ENCODE peak calls at places on chromosome 10, in six cellular contexts. One of them, this sample, is unnamed.

GRCh38 chr10:93346712-93347111 is 135.4 kb downstream of the MYOF start:
- DNase-seq in A549: no peak
- DNase-seq in kidney: no peak
- DNase-seq in foreskin fibroblast: peak
- DNase-seq in CD8-positive, alpha-beta T cell: no peak
- DNase-seq in astrocyte: peak
- DNase-seq in this sample: no peak

GRCh38 chr10:99930731-99931550 is 78.8 kb downstream of the DNMBP start:
- DNase-seq in A549: peak
- DNase-seq in kidney: no peak
- DNase-seq in foreskin fibroblast: no peak
- DNase-seq in CD8-positive, alpha-beta T cell: no peak
- DNase-seq in astrocyte: peak
- DNase-seq in this sample: no peak

GRCh38 chr10:79285315-79286185 is 61.7 kb upstream of the PPIF start:
- DNase-seq in A549: no peak
- DNase-seq in kidney: no peak
- DNase-seq in foreskin fibroblast: no peak
- DNase-seq in CD8-positive, alpha-beta T cell: peak
- DNase-seq in astrocyte: no peak
- DNase-seq in this sample: no peak

GRCh38 chr10:131212763-131213325 is 98.7 kb downstream of the TCERG1L start:
- DNase-seq in A549: no peak
- DNase-seq in kidney: peak
- DNase-seq in foreskin fibroblast: no peak
- DNase-seq in CD8-positive, alpha-beta T cell: no peak
- DNase-seq in astrocyte: no peak
- DNase-seq in this sample: no peak

GRCh38 chr10:125123363-125124113 is 36.8 kb downstream of the CTBP2 start:
- DNase-seq in A549: peak
- DNase-seq in kidney: peak
- DNase-seq in foreskin fibroblast: peak
- DNase-seq in CD8-positive, alpha-beta T cell: no peak
- DNase-seq in astrocyte: peak
- DNase-seq in this sample: peak

GRCh38 chr10:7165500-7166177 is 245.2 kb downstream of the SFMBT2 start:
- DNase-seq in A549: no peak
- DNase-seq in kidney: no peak
- DNase-seq in foreskin fibroblast: no peak
- DNase-seq in CD8-positive, alpha-beta T cell: no peak
- DNase-seq in astrocyte: no peak
- DNase-seq in this sample: no peak

GRCh38 chr10:128274938-128275337 is 148.7 kb upstream of the MKI67 start:
- DNase-seq in A549: no peak
- DNase-seq in kidney: peak
- DNase-seq in foreskin fibroblast: no peak
- DNase-seq in CD8-positive, alpha-beta T cell: no peak
- DNase-seq in astrocyte: no peak
- DNase-seq in this sample: no peak

GRCh38 chr10:132208489-132209050 is 21.8 kb downstream of the DPYSL4 start:
- DNase-seq in A549: no peak
- DNase-seq in kidney: no peak
- DNase-seq in foreskin fibroblast: no peak
- DNase-seq in CD8-positive, alpha-beta T cell: no peak
- DNase-seq in astrocyte: no peak
- DNase-seq in this sample: no peak

GRCh38 chr10:100364735-100365391 is 17.8 kb downstream of the SCD start:
- DNase-seq in A549: peak
- DNase-seq in kidney: peak
- DNase-seq in foreskin fibroblast: peak
- DNase-seq in CD8-positive, alpha-beta T cell: no peak
- DNase-seq in astrocyte: peak
- DNase-seq in this sample: peak

GRCh38 chr10:46539596-46540411 is 16.7 kb downstream of the GPRIN2 start:
- DNase-seq in A549: peak
- DNase-seq in kidney: peak
- DNase-seq in foreskin fibroblast: no peak
- DNase-seq in CD8-positive, alpha-beta T cell: no peak
- DNase-seq in astrocyte: peak
- DNase-seq in this sample: no peak

GRCh38 chr10:422232-422631 is 267.2 kb downstream of the DIP2C start:
- DNase-seq in A549: no peak
- DNase-seq in kidney: no peak
- DNase-seq in foreskin fibroblast: no peak
- DNase-seq in CD8-positive, alpha-beta T cell: no peak
- DNase-seq in astrocyte: no peak
- DNase-seq in this sample: no peak

GRCh38 chr10:99920901-99921300 is 88.8 kb downstream of the DNMBP start:
- DNase-seq in A549: no peak
- DNase-seq in kidney: no peak
- DNase-seq in foreskin fibroblast: peak
- DNase-seq in CD8-positive, alpha-beta T cell: no peak
- DNase-seq in astrocyte: peak
- DNase-seq in this sample: peak

GRCh38 chr10:23543696-23544095 is 104.8 kb downstream of the OTUD1 start:
- DNase-seq in A549: no peak
- DNase-seq in kidney: no peak
- DNase-seq in foreskin fibroblast: no peak
- DNase-seq in CD8-positive, alpha-beta T cell: no peak
- DNase-seq in astrocyte: no peak
- DNase-seq in this sample: no peak

GRCh38 chr10:95440756-95441546 is 120.2 kb downstream of the SORBS1 start:
- DNase-seq in A549: no peak
- DNase-seq in kidney: no peak
- DNase-seq in foreskin fibroblast: no peak
- DNase-seq in CD8-positive, alpha-beta T cell: no peak
- DNase-seq in astrocyte: peak
- DNase-seq in this sample: no peak

GRCh38 chr10:50358411-50358810 is 107.1 kb upstream of the ASAH2 start:
- DNase-seq in A549: no peak
- DNase-seq in kidney: no peak
- DNase-seq in foreskin fibroblast: no peak
- DNase-seq in CD8-positive, alpha-beta T cell: no peak
- DNase-seq in astrocyte: no peak
- DNase-seq in this sample: no peak

GRCh38 chr10:24715246-24715769 is 8.4 kb downstream of the ARHGAP21 start:
- DNase-seq in A549: no peak
- DNase-seq in kidney: no peak
- DNase-seq in foreskin fibroblast: no peak
- DNase-seq in CD8-positive, alpha-beta T cell: no peak
- DNase-seq in astrocyte: no peak
- DNase-seq in this sample: no peak

GRCh38 chr10:43415544-43415943 is 6.6 kb upstream of the HNRNPF start:
- DNase-seq in A549: no peak
- DNase-seq in kidney: no peak
- DNase-seq in foreskin fibroblast: no peak
- DNase-seq in CD8-positive, alpha-beta T cell: no peak
- DNase-seq in astrocyte: no peak
- DNase-seq in this sample: no peak

GRCh38 chr10:516766-517165 is 172.7 kb downstream of the DIP2C start:
- DNase-seq in A549: no peak
- DNase-seq in kidney: peak
- DNase-seq in foreskin fibroblast: no peak
- DNase-seq in CD8-positive, alpha-beta T cell: no peak
- DNase-seq in astrocyte: no peak
- DNase-seq in this sample: no peak

GRCh38 chr10:25952857-25953256 is 18.8 kb downstream of the MYO3A start:
- DNase-seq in A549: no peak
- DNase-seq in kidney: no peak
- DNase-seq in foreskin fibroblast: no peak
- DNase-seq in CD8-positive, alpha-beta T cell: no peak
- DNase-seq in astrocyte: no peak
- DNase-seq in this sample: no peak

GRCh38 chr10:74949843-74950765 is 123.7 kb downstream of the KAT6B start:
- DNase-seq in A549: no peak
- DNase-seq in kidney: no peak
- DNase-seq in foreskin fibroblast: no peak
- DNase-seq in CD8-positive, alpha-beta T cell: no peak
- DNase-seq in astrocyte: no peak
- DNase-seq in this sample: no peak

GRCh38 chr10:91410638-91411367 is 659 bp downstream of the HECTD2 start:
- DNase-seq in A549: no peak
- DNase-seq in kidney: no peak
- DNase-seq in foreskin fibroblast: peak
- DNase-seq in CD8-positive, alpha-beta T cell: no peak
- DNase-seq in astrocyte: peak
- DNase-seq in this sample: no peak

DNA sequence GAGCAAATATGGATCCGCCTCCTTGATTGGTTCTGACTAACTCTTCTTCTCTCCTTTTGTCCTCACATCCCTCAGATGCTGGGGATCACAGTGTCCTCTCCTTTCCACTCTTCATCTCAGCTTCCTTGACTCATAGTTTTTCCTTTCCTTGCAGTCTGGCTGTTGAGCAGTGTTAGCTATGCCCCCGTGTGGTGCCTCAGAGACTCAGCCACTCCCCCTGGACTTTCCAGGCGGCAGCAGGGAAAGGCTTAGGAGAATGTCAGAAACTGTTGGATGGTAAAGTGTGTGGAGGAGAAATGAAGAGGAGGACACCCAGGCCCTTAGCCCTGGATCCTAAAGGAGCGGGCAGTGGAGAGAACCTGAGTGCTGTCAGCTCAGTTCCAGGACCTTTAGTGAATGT is 267.5 kb downstream of the CELF2 start:
- DNase-seq in A549: peak
- DNase-seq in kidney: no peak
- DNase-seq in foreskin fibroblast: peak
- DNase-seq in CD8-positive, alpha-beta T cell: no peak
- DNase-seq in astrocyte: no peak
- DNase-seq in this sample: peak
- TF ChIP-seq CTCF in A549: no peak
- TF ChIP-seq CTCF in kidney: no peak
- TF ChIP-seq CTCF in foreskin fibroblast: no peak
- TF ChIP-seq CTCF in CD8-positive, alpha-beta T cell: no peak
- TF ChIP-seq CTCF in astrocyte: no peak
- TF ChIP-seq CTCF in this sample: no peak

GRCh38 chr10:48701139-48701901 is 16.6 kb downstream of the WDFY4 start:
- DNase-seq in A549: no peak
- DNase-seq in kidney: no peak
- DNase-seq in foreskin fibroblast: no peak
- DNase-seq in CD8-positive, alpha-beta T cell: no peak
- DNase-seq in astrocyte: no peak
- DNase-seq in this sample: no peak
- TF ChIP-seq CTCF in A549: no peak
- TF ChIP-seq CTCF in kidney: no peak
- TF ChIP-seq CTCF in foreskin fibroblast: no peak
- TF ChIP-seq CTCF in CD8-positive, alpha-beta T cell: no peak
- TF ChIP-seq CTCF in astrocyte: no peak
- TF ChIP-seq CTCF in this sample: peak

GRCh38 chr10:60309371-60309770 is 80.3 kb downstream of the ANK3 start:
- DNase-seq in A549: no peak
- DNase-seq in kidney: no peak
- DNase-seq in foreskin fibroblast: no peak
- DNase-seq in CD8-positive, alpha-beta T cell: no peak
- DNase-seq in astrocyte: no peak
- DNase-seq in this sample: no peak
- TF ChIP-seq CTCF in A549: no peak
- TF ChIP-seq CTCF in kidney: no peak
- TF ChIP-seq CTCF in foreskin fibroblast: no peak
- TF ChIP-seq CTCF in CD8-positive, alpha-beta T cell: no peak
- TF ChIP-seq CTCF in astrocyte: no peak
- TF ChIP-seq CTCF in this sample: no peak

GRCh38 chr10:63465293-63466167 is at the start of gene JMJD1C:
- DNase-seq in A549: peak
- DNase-seq in kidney: peak
- DNase-seq in foreskin fibroblast: peak
- DNase-seq in CD8-positive, alpha-beta T cell: peak
- DNase-seq in astrocyte: peak
- DNase-seq in this sample: peak
- TF ChIP-seq CTCF in A549: no peak
- TF ChIP-seq CTCF in kidney: no peak
- TF ChIP-seq CTCF in foreskin fibroblast: no peak
- TF ChIP-seq CTCF in CD8-positive, alpha-beta T cell: no peak
- TF ChIP-seq CTCF in astrocyte: no peak
- TF ChIP-seq CTCF in this sample: peak

GRCh38 chr10:105843786-105844560 is 1202.9 kb downstream of the SORCS3 start:
- DNase-seq in A549: no peak
- DNase-seq in kidney: no peak
- DNase-seq in foreskin fibroblast: no peak
- DNase-seq in CD8-positive, alpha-beta T cell: no peak
- DNase-seq in astrocyte: no peak
- DNase-seq in this sample: no peak
- TF ChIP-seq CTCF in A549: no peak
- TF ChIP-seq CTCF in kidney: no peak
- TF ChIP-seq CTCF in foreskin fibroblast: no peak
- TF ChIP-seq CTCF in CD8-positive, alpha-beta T cell: no peak
- TF ChIP-seq CTCF in astrocyte: no peak
- TF ChIP-seq CTCF in this sample: no peak

GRCh38 chr10:72333111-72334012 is 21.4 kb downstream of the DNAJB12 start:
- DNase-seq in A549: no peak
- DNase-seq in kidney: peak
- DNase-seq in foreskin fibroblast: no peak
- DNase-seq in CD8-positive, alpha-beta T cell: no peak
- DNase-seq in astrocyte: no peak
- DNase-seq in this sample: no peak

GRCh38 chr10:72329290-72330058 is 25.2 kb downstream of the DNAJB12 start:
- DNase-seq in A549: no peak
- DNase-seq in kidney: no peak
- DNase-seq in foreskin fibroblast: no peak
- DNase-seq in CD8-positive, alpha-beta T cell: no peak
- DNase-seq in astrocyte: no peak
- DNase-seq in this sample: no peak

GRCh38 chr10:72332423-72333110 is 22.2 kb downstream of the DNAJB12 start:
- DNase-seq in A549: no peak
- DNase-seq in kidney: peak
- DNase-seq in foreskin fibroblast: no peak
- DNase-seq in CD8-positive, alpha-beta T cell: no peak
- DNase-seq in astrocyte: no peak
- DNase-seq in this sample: no peak

GRCh38 chr10:72330059-72330426 is 24.7 kb downstream of the DNAJB12 start:
- DNase-seq in A549: no peak
- DNase-seq in kidney: no peak
- DNase-seq in foreskin fibroblast: no peak
- DNase-seq in CD8-positive, alpha-beta T cell: no peak
- DNase-seq in astrocyte: no peak
- DNase-seq in this sample: no peak

DNA sequence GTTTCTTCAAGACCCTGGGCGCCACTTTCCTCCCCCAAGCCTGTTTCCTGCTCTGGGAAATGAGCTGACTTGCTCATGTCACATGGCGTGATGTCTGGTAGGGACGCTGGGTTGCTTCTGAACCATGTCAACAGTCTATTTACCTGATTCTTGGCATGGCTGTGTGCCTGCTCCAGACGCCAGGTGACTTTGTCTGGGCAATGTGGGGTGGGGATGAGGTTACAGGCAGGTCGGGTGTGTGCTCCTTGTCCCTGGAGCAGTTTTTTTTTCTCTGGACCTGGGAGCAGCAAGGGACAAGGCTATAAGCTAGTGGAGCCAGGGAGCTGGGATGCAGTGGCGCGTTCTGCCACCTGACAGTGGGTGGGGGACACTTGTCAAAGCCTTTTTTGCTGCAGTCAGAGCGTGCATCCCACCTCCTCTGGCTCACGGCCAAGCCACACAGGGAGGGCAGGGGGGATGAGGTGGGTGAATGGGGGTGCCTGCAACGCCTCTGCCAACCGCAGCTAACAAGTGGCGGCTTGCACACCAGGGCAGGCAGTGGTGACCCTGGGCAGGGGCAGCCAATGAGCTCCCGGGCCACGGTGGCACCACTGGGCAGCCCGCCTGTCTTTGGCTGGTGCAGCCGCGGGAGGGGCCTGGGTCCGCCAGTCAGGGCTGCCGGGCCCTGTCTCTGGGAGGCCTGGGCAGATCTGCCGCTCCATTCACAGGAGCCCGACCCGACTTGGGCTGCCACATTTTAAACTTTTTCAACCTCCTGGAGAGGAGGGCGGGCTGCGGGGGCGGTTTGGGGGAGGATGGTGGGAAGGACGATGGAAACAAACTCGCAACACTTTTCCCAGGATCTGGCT is 22.9 kb downstream of the DNAJB12 start:
- DNase-seq in A549: peak
- DNase-seq in kidney: peak
- DNase-seq in foreskin fibroblast: peak
- DNase-seq in CD8-positive, alpha-beta T cell: peak
- DNase-seq in astrocyte: peak
- DNase-seq in this sample: no peak
- TF ChIP-seq CTCF in A549: no peak
- TF ChIP-seq CTCF in kidney: peak
- TF ChIP-seq CTCF in foreskin fibroblast: no peak
- TF ChIP-seq CTCF in CD8-positive, alpha-beta T cell: peak
- TF ChIP-seq CTCF in astrocyte: no peak
- TF ChIP-seq CTCF in this sample: no peak

This sample was measured in HFFc6.